ENCODE peak calls at places on chromosomes 16 and 17, in ten cellular contexts. One of them, this sample, is unnamed.

GRCh38 chr17:43309505-43310329 is 75.9 kb upstream of the RNU2-1 start:
- DNase-seq in IMR-90: no peak
- DNase-seq in gastrocnemius medialis: no peak
- DNase-seq in prostate gland: peak; percentile 2
- DNase-seq in adrenal gland: no peak
- DNase-seq in uterus: no peak
- DNase-seq in breast epithelium: no peak
- DNase-seq in stomach: no peak
- DNase-seq in vagina: no peak
- DNase-seq in A549: peak; percentile 58
- DNase-seq in this sample: peak; percentile 24

GRCh38 chr17:15456486-15456885 is 10.9 kb downstream of the CDRT4 start:
- DNase-seq in IMR-90: no peak
- DNase-seq in A549: no peak
- DNase-seq in adrenal gland: no peak
- DNase-seq in vagina: no peak
- DNase-seq in stomach: no peak
- DNase-seq in prostate gland: no peak
- DNase-seq in breast epithelium: no peak
- DNase-seq in gastrocnemius medialis: peak; percentile 95
- DNase-seq in uterus: peak; percentile 27
- DNase-seq in this sample: no peak

GRCh38 chr17:57868007-57868774 is 18.3 kb upstream of the MRPS23 start:
- DNase-seq in uterus: peak; percentile 93
- DNase-seq in vagina: no peak
- DNase-seq in prostate gland: peak; percentile 78
- DNase-seq in A549: peak; percentile 92
- DNase-seq in adrenal gland: peak; percentile 90
- DNase-seq in stomach: peak; percentile 43
- DNase-seq in breast epithelium: peak; percentile 71
- DNase-seq in IMR-90: peak; percentile 94
- DNase-seq in gastrocnemius medialis: peak; percentile 82
- DNase-seq in this sample: peak; percentile 86

GRCh38 chr17:39553326-39553945 is 54.3 kb downstream of the NEUROD2 start:
- DNase-seq in uterus: no peak
- DNase-seq in vagina: no peak
- DNase-seq in prostate gland: no peak
- DNase-seq in breast epithelium: no peak
- DNase-seq in stomach: no peak
- DNase-seq in IMR-90: peak; percentile 60
- DNase-seq in A549: no peak
- DNase-seq in gastrocnemius medialis: no peak
- DNase-seq in adrenal gland: peak; percentile 68
- DNase-seq in this sample: no peak

GRCh38 chr16:12059216-12059769 is 82.8 kb downstream of the SNX29 start:
- DNase-seq in vagina: no peak
- DNase-seq in stomach: no peak
- DNase-seq in A549: no peak
- DNase-seq in IMR-90: no peak
- DNase-seq in prostate gland: no peak
- DNase-seq in gastrocnemius medialis: no peak
- DNase-seq in uterus: no peak
- DNase-seq in adrenal gland: no peak
- DNase-seq in breast epithelium: no peak
- DNase-seq in this sample: no peak

GRCh38 chr17:62821213-62822079 is 13.3 kb upstream of the MARCHF10 start:
- DNase-seq in stomach: no peak
- DNase-seq in IMR-90: no peak
- DNase-seq in adrenal gland: no peak
- DNase-seq in gastrocnemius medialis: no peak
- DNase-seq in breast epithelium: no peak
- DNase-seq in uterus: no peak
- DNase-seq in prostate gland: no peak
- DNase-seq in vagina: peak; percentile 28
- DNase-seq in A549: no peak
- DNase-seq in this sample: no peak

GRCh38 chr17:66670211-66670610 is 164.7 kb upstream of the CACNG5 start:
- DNase-seq in vagina: no peak
- DNase-seq in IMR-90: no peak
- DNase-seq in gastrocnemius medialis: no peak
- DNase-seq in prostate gland: no peak
- DNase-seq in A549: no peak
- DNase-seq in stomach: no peak
- DNase-seq in breast epithelium: no peak
- DNase-seq in adrenal gland: no peak
- DNase-seq in uterus: no peak
- DNase-seq in this sample: no peak

GRCh38 chr17:13776027-13776551 is 174.4 kb upstream of the HS3ST3A1 start:
- DNase-seq in uterus: no peak
- DNase-seq in gastrocnemius medialis: peak; percentile 46
- DNase-seq in breast epithelium: no peak
- DNase-seq in adrenal gland: no peak
- DNase-seq in vagina: no peak
- DNase-seq in A549: no peak
- DNase-seq in IMR-90: no peak
- DNase-seq in prostate gland: no peak
- DNase-seq in stomach: no peak
- DNase-seq in this sample: no peak

GRCh38 chr17:31394544-31394943 is 3.1 kb downstream of the RAB11FIP4 start:
- DNase-seq in gastrocnemius medialis: no peak
- DNase-seq in A549: peak; percentile 46
- DNase-seq in breast epithelium: no peak
- DNase-seq in stomach: peak; percentile 53
- DNase-seq in uterus: no peak
- DNase-seq in adrenal gland: peak; percentile 50
- DNase-seq in IMR-90: peak; percentile 77
- DNase-seq in prostate gland: no peak
- DNase-seq in vagina: peak; percentile 43
- DNase-seq in this sample: peak; percentile 61

GRCh38 chr17:12568358-12569251 is 97.1 kb upstream of the MYOCD start:
- DNase-seq in adrenal gland: no peak
- DNase-seq in stomach: no peak
- DNase-seq in vagina: no peak
- DNase-seq in breast epithelium: no peak
- DNase-seq in A549: no peak
- DNase-seq in IMR-90: no peak
- DNase-seq in prostate gland: no peak
- DNase-seq in uterus: no peak
- DNase-seq in gastrocnemius medialis: no peak
- DNase-seq in this sample: no peak

GRCh38 chr16:5070431-5071186 is 1.0 kb upstream of the ALG1 start:
- DNase-seq in gastrocnemius medialis: no peak
- DNase-seq in uterus: no peak
- DNase-seq in stomach: no peak
- DNase-seq in vagina: no peak
- DNase-seq in prostate gland: no peak
- DNase-seq in IMR-90: no peak
- DNase-seq in breast epithelium: no peak
- DNase-seq in A549: no peak
- DNase-seq in adrenal gland: no peak
- DNase-seq in this sample: peak; percentile 61

GRCh38 chr16:3029499-3030127 is 5.8 kb downstream of the THOC6 start:
- DNase-seq in uterus: no peak
- DNase-seq in adrenal gland: no peak
- DNase-seq in IMR-90: peak; percentile 31
- DNase-seq in vagina: no peak
- DNase-seq in gastrocnemius medialis: no peak
- DNase-seq in breast epithelium: no peak
- DNase-seq in stomach: no peak
- DNase-seq in A549: no peak
- DNase-seq in prostate gland: no peak
- DNase-seq in this sample: peak; percentile 86

GRCh38 chr17:81336930-81337325 is 41.8 kb upstream of the SLC38A10 start:
- DNase-seq in adrenal gland: no peak
- DNase-seq in breast epithelium: no peak
- DNase-seq in A549: no peak
- DNase-seq in gastrocnemius medialis: no peak
- DNase-seq in vagina: no peak
- DNase-seq in uterus: no peak
- DNase-seq in stomach: no peak
- DNase-seq in IMR-90: no peak
- DNase-seq in prostate gland: no peak
- DNase-seq in this sample: peak; percentile 67

GRCh38 chr16:85390511-85391174 is 222.5 kb upstream of the GSE1 start:
- DNase-seq in A549: peak; percentile 87
- DNase-seq in gastrocnemius medialis: peak; percentile 79
- DNase-seq in stomach: peak; percentile 62
- DNase-seq in breast epithelium: peak; percentile 80
- DNase-seq in adrenal gland: peak; percentile 97
- DNase-seq in uterus: peak; percentile 89
- DNase-seq in IMR-90: peak; percentile 95
- DNase-seq in vagina: no peak
- DNase-seq in prostate gland: peak; percentile 91
- DNase-seq in this sample: peak; percentile 77

GRCh38 chr17:60971515-60972369 is 294.1 kb downstream of the BCAS3 start:
- DNase-seq in gastrocnemius medialis: no peak
- DNase-seq in adrenal gland: peak; percentile 23
- DNase-seq in breast epithelium: no peak
- DNase-seq in stomach: peak; percentile 40
- DNase-seq in prostate gland: peak; percentile 9
- DNase-seq in IMR-90: peak; percentile 80
- DNase-seq in vagina: no peak
- DNase-seq in uterus: peak; percentile 22
- DNase-seq in A549: peak; percentile 73
- DNase-seq in this sample: no peak

GRCh38 chr16:18950469-18951185 is 24.4 kb upstream of the SMG1 start:
- DNase-seq in IMR-90: no peak
- DNase-seq in breast epithelium: no peak
- DNase-seq in vagina: no peak
- DNase-seq in prostate gland: no peak
- DNase-seq in gastrocnemius medialis: no peak
- DNase-seq in stomach: no peak
- DNase-seq in adrenal gland: no peak
- DNase-seq in A549: no peak
- DNase-seq in uterus: no peak
- DNase-seq in this sample: no peak

GRCh38 chr17:29179232-29180036 is 764 bp downstream of the MYO18A start:
- DNase-seq in vagina: no peak
- DNase-seq in IMR-90: no peak
- DNase-seq in A549: peak; percentile 84
- DNase-seq in breast epithelium: no peak
- DNase-seq in uterus: peak; percentile 43
- DNase-seq in gastrocnemius medialis: no peak
- DNase-seq in stomach: peak; percentile 90
- DNase-seq in adrenal gland: no peak
- DNase-seq in prostate gland: peak; percentile 57
- DNase-seq in this sample: no peak
- TF ChIP-seq POLR2A in vagina: no peak
- TF ChIP-seq POLR2A in IMR-90: no peak
- TF ChIP-seq POLR2A in A549: peak; percentile 87
- TF ChIP-seq POLR2A in breast epithelium: no peak
- TF ChIP-seq POLR2A in uterus: no peak
- TF ChIP-seq POLR2A in gastrocnemius medialis: no peak
- TF ChIP-seq POLR2A in stomach: no peak
- TF ChIP-seq POLR2A in adrenal gland: no peak
- TF ChIP-seq POLR2A in prostate gland: peak; percentile 75
- TF ChIP-seq POLR2A in this sample: no peak

DNA sequence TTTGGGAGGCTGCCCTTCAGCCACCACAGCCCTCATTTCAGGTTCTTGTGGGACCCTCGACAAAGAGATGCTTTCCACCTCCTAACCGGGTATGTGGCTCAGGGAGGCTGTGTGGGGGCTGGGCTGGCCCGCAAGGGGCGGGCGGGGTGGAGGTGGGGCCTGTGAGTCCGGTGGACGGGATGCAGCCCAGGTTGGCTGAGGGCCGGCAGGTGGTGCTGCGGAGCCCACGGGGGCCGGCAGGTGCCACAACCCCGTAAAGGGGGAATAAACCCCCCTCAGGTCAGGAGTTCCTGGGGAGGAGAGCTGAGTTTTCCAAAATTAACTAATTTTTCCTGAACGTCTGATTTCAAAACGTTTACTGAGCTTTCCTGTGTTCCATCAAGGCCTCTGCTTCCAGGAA is 4.9 kb upstream of the CIAO3 start:
- DNase-seq in IMR-90: no peak
- DNase-seq in gastrocnemius medialis: no peak
- DNase-seq in breast epithelium: no peak
- DNase-seq in prostate gland: no peak
- DNase-seq in adrenal gland: no peak
- DNase-seq in uterus: no peak
- DNase-seq in A549: no peak
- DNase-seq in stomach: peak; percentile 44
- DNase-seq in vagina: no peak
- DNase-seq in this sample: peak; percentile 78
- H3K4me1 ChIP-seq in IMR-90: no peaks in the 10 kb centered on the region
- H3K4me1 ChIP-seq in gastrocnemius medialis: peaks cover 4% of the 10 kb centered on the region
- H3K4me1 ChIP-seq in breast epithelium: no peaks in the 10 kb centered on the region
- H3K4me1 ChIP-seq in prostate gland: no peaks in the 10 kb centered on the region
- H3K4me1 ChIP-seq in adrenal gland: peaks cover 3% of the 10 kb centered on the region
- H3K4me1 ChIP-seq in uterus: no peaks in the 10 kb centered on the region
- H3K4me1 ChIP-seq in A549: no peaks in the 10 kb centered on the region
- H3K4me1 ChIP-seq in stomach: peaks cover 7% of the 10 kb centered on the region
- H3K4me1 ChIP-seq in vagina: peaks cover 5% of the 10 kb centered on the region
- H3K4me1 ChIP-seq in this sample: peaks cover 10% of the 10 kb centered on the region

GRCh38 chr16:88064011-88064888 is 113.0 kb downstream of the BANP start:
- DNase-seq in breast epithelium: no peak
- DNase-seq in prostate gland: no peak
- DNase-seq in adrenal gland: no peak
- DNase-seq in uterus: no peak
- DNase-seq in vagina: no peak
- DNase-seq in IMR-90: peak; percentile 5
- DNase-seq in stomach: no peak
- DNase-seq in gastrocnemius medialis: no peak
- DNase-seq in A549: no peak
- DNase-seq in this sample: peak; percentile 57
- H3K27ac ChIP-seq in breast epithelium: no peak overlapping the region
- H3K27ac ChIP-seq in prostate gland: no peak overlapping the region
- H3K27ac ChIP-seq in adrenal gland: no peak overlapping the region
- H3K27ac ChIP-seq in uterus: peak overlapping the region; percentile 64
- H3K27ac ChIP-seq in vagina: peak overlapping the region; percentile 72
- H3K27ac ChIP-seq in IMR-90: peak overlapping the region; percentile 33
- H3K27ac ChIP-seq in stomach: no peak overlapping the region
- H3K27ac ChIP-seq in gastrocnemius medialis: no peak overlapping the region
- H3K27ac ChIP-seq in A549: no peak overlapping the region
- H3K27ac ChIP-seq in this sample: no peak overlapping the region

DNA sequence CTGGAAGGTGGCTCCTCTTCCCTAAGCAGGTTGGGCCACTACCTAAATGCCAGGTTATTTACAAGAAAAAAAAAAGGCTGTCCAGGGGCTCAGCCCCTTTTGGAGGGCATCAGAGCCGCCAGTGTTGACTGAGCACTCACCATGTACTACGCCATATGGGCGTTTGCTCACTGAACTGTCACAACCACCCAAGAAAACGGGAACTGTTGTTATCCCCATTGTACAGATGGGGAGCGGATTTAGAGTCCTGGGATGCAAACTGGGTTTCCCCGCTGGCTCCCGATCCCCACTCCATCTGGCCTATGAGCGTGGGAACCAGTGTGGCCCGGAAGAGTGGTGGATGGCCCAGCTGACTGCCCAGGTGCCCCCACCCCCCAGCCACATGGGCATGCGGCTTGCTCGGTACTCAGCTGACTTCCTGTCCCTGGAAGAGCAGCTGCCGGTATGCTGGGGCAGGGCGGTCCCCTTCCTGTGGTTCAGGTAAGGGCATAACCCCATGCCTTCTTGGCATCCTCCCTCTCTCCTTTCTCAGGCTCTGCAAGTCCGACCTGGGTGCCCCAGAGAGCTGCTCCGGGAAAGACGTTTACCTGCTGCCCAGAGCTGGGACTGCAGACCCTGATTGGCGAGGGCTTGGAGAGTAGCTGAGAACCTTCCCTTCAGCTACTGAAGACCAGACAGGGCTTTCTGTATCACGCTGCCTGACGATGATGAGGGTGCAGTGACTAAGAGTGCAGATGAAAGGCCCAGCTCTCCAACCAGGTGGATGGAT is 16.3 kb downstream of the SOCS3 start:
- DNase-seq in gastrocnemius medialis: peak; percentile 50
- DNase-seq in uterus: no peak
- DNase-seq in A549: no peak
- DNase-seq in breast epithelium: no peak
- DNase-seq in adrenal gland: no peak
- DNase-seq in prostate gland: no peak
- DNase-seq in IMR-90: no peak
- DNase-seq in vagina: no peak
- DNase-seq in stomach: peak; percentile 50
- DNase-seq in this sample: peak; percentile 97
- TF ChIP-seq POLR2A in gastrocnemius medialis: no peak
- TF ChIP-seq POLR2A in uterus: no peak
- TF ChIP-seq POLR2A in A549: no peak
- TF ChIP-seq POLR2A in breast epithelium: no peak
- TF ChIP-seq POLR2A in adrenal gland: no peak
- TF ChIP-seq POLR2A in prostate gland: no peak
- TF ChIP-seq POLR2A in IMR-90: no peak
- TF ChIP-seq POLR2A in vagina: no peak
- TF ChIP-seq POLR2A in stomach: no peak
- TF ChIP-seq POLR2A in this sample: no peak

This sample was measured in spleen.